ENCODE peak calls at places on chromosomes 12 and 14, in six cellular contexts. J is activated CD4-positive, alpha-beta T cell treated with anti-CD3 and anti-CD28 coated beads, Interleukin-2, amount 50 U/mL, for 24 hours; V is EH; E is T47D; O is fibroblast of lung; X is RPMI7951. K is an unnamed sample.

GRCh38 chr14:59254146-59254910 is 65.9 kb downstream of the DAAM1 start:
- DNase-seq in J (no peak), V (peak; percentile 98), E (no peak), O (peak; percentile 96), X (peak; percentile 92), K (peak; percentile 87)

GRCh38 chr12:116161588-116161987 is 115.9 kb downstream of the MED13L start:
- DNase-seq in J (no peak), V (no peak), E (no peak), O (peak; percentile 46), X (no peak), K (no peak)

GRCh38 chr12:65170245-65170881 is 980 bp downstream of the LEMD3 start:
- DNase-seq in J (peak; percentile 41), V (peak; percentile 63), E (peak; percentile 50), O (peak; percentile 69), X (peak; percentile 60), K (peak; percentile 68)

GRCh38 chr12:121600702-121601336 is 20.0 kb upstream of the KDM2B start:
- DNase-seq in J (no peak), V (no peak), E (no peak), O (no peak), X (no peak), K (no peak)

GRCh38 chr12:89874146-89874545 is 165.5 kb upstream of the ATP2B1 start:
- DNase-seq in J (no peak), V (no peak), E (no peak), O (peak; percentile 64), X (peak; percentile 70), K (no peak)

GRCh38 chr12:48880647-48881046 is 15.0 kb upstream of the RND1 start:
- DNase-seq in J (no peak), V (no peak), E (no peak), O (no peak), X (no peak), K (no peak)

GRCh38 chr14:98754343-98755025 is 517.5 kb downstream of the BCL11B start:
- DNase-seq in J (no peak), V (no peak), E (no peak), O (peak; percentile 13), X (peak; percentile 47), K (peak; percentile 11)

GRCh38 chr12:47772094-47772660 is 861 bp upstream of the SLC48A1 start:
- DNase-seq in J (no peak), V (no peak), E (no peak), O (no peak), X (no peak), K (no peak)

GRCh38 chr12:1644523-1645438 is 15.8 kb downstream of the WNT5B start:
- DNase-seq in J (no peak), V (peak; percentile 82), E (no peak), O (peak; percentile 80), X (peak; percentile 60), K (no peak)

GRCh38 chr12:69509308-69509736 is 39.1 kb downstream of the FRS2 start:
- DNase-seq in J (no peak), V (peak; percentile 75), E (no peak), O (peak; percentile 71), X (peak; percentile 17), K (no peak)

GRCh38 chr12:130121246-130122005 is 40.8 kb upstream of the FZD10 start:
- DNase-seq in J (no peak), V (no peak), E (no peak), O (no peak), X (no peak), K (no peak)

GRCh38 chr12:113325938-113326337 is 9.0 kb downstream of the SLC8B1 start:
- DNase-seq in J (no peak), V (peak; percentile 81), E (no peak), O (peak; percentile 68), X (peak; percentile 50), K (peak; percentile 88)

GRCh38 chr12:48187916-48188695 is 4.7 kb downstream of the CCDC184 start:
- DNase-seq in J (no peak), V (no peak), E (no peak), O (no peak), X (no peak), K (no peak)

GRCh38 chr12:52380271-52380694 is 5.2 kb downstream of the KRT84 start:
- DNase-seq in J (no peak), V (peak; percentile 52), E (peak; percentile 67), O (no peak), X (peak; percentile 31), K (peak; percentile 37)

GRCh38 chr14:54681819-54682261 is 114.9 kb downstream of the SAMD4A start:
- DNase-seq in J (no peak), V (peak; percentile 68), E (no peak), O (peak; percentile 94), X (peak; percentile 37), K (no peak)

GRCh38 chr12:112665971-112666370 is 125.6 kb upstream of the RPH3A start:
- DNase-seq in J (no peak), V (no peak), E (no peak), O (no peak), X (no peak), K (no peak)

GRCh38 chr12:113582521-113583218 is 111.0 kb upstream of the LHX5 start:
- DNase-seq in J (no peak), V (no peak), E (no peak), O (no peak), X (peak; percentile 5), K (peak; percentile 13)

GRCh38 chr12:40010899-40011774 is 94.7 kb downstream of the SLC2A13 start:
- DNase-seq in J (peak; percentile 55), V (peak; percentile 68), E (peak; percentile 45), O (peak; percentile 52), X (peak; percentile 71), K (peak; percentile 17)

GRCh38 chr12:124770725-124771124 is 92.9 kb downstream of the SCARB1 start:
- DNase-seq in J (no peak), V (no peak), E (no peak), O (no peak), X (no peak), K (no peak)

GRCh38 chr12:24719293-24719721 is 229.6 kb downstream of the BCAT1 start:
- DNase-seq in J (peak; percentile 37), V (peak; percentile 79), E (no peak), O (peak; percentile 83), X (peak; percentile 87), K (peak; percentile 56)

K was measured in MG63.